ENCODE peak calls at places on chromosomes 2 and 18, in five cellular contexts. N is IMR-90, F is endothelial cell of umbilical vein, U is thyroid gland, L is stomach. R is an unnamed sample. For H3K4me1, the result is how much of the 10 kb centered on the place peaks cover.

GRCh38 chr2:140905078-140905781 is 1225.6 kb downstream of the LRP1B start:
- DNase-seq in F (no peak), U (no peak), N (no peak), L (no peak), R (no peak)

GRCh38 chr2:72023678-72024390 is 123.8 kb downstream of the CYP26B1 start:
- DNase-seq in L (peak), U (no peak), N (no peak), F (no peak), R (peak)

GRCh38 chr2:111618577-111618930 is 265.4 kb downstream of the ANAPC1 start:
- DNase-seq in L (no peak), F (peak), N (no peak), U (peak), R (peak)

GRCh38 chr2:161414385-161415040 is 1.6 kb upstream of the TBR1 start:
- DNase-seq in N (peak), F (peak), L (no peak), U (no peak), R (peak)

GRCh38 chr2:42353792-42354429 is 7.1 kb downstream of the COX7A2L start:
- DNase-seq in U (no peak), L (no peak), N (no peak), F (no peak), R (no peak)

GRCh38 chr2:199463000-199463692 is 5.4 kb upstream of the SATB2 start:
- DNase-seq in N (peak), U (peak), L (peak), F (peak), R (peak)

GRCh38 chr2:54052825-54053718 is 62.3 kb upstream of the ACYP2 start:
- DNase-seq in N (no peak), F (no peak), L (no peak), U (no peak), R (no peak)

GRCh38 chr2:27897755-27898154 is 7.2 kb downstream of the BABAM2 start:
- DNase-seq in U (no peak), L (no peak), N (no peak), F (no peak), R (no peak)

GRCh38 chr2:162085090-162085891 is 11.3 kb upstream of the DPP4 start:
- DNase-seq in F (no peak), L (no peak), N (peak), U (no peak), R (peak)

GRCh38 chr2:43220229-43220981 is 6.0 kb downstream of the ZFP36L2 start:
- DNase-seq in U (no peak), N (peak), F (peak), L (no peak), R (no peak)

GRCh38 chr18:79944746-79945117 is 6.7 kb downstream of the SLC66A2 start:
- DNase-seq in N (no peak), L (peak), U (no peak), F (no peak), R (no peak)

GRCh38 chr2:71071681-71072398 is 3.4 kb downstream of the NAGK start:
- DNase-seq in U (no peak), F (peak), N (no peak), L (no peak), R (no peak)

GRCh38 chr2:171587567-171587966 is 65.3 kb downstream of the CYBRD1 start:
- DNase-seq in F (no peak), L (no peak), U (no peak), N (no peak), R (no peak)

GRCh38 chr2:120647487-120647886 is 88.2 kb upstream of the GLI2 start:
- DNase-seq in F (no peak), N (peak), L (no peak), U (no peak), R (no peak)

GRCh38 chr18:68418881-68419280 is 296.0 kb downstream of the TMX3 start:
- DNase-seq in F (no peak), N (peak), L (no peak), U (no peak), R (no peak)

GRCh38 chr2:101432411-101433181 is 42.3 kb downstream of the RFX8 start:
- DNase-seq in L (no peak), U (no peak), N (peak), F (no peak), R (no peak)

GRCh38 chr18:70195852-70196434 is 9.5 kb downstream of the RTTN start:
- DNase-seq in U (no peak), N (peak), L (no peak), F (peak), R (peak)

GRCh38 chr2:84781942-84782716 is 98.8 kb downstream of the TRABD2A start:
- DNase-seq in F (no peak), U (peak), N (peak), L (peak), R (no peak)

GRCh38 chr2:179069685-179070084 is 19.7 kb upstream of the CCDC141 start:
- DNase-seq in F (no peak), N (no peak), U (no peak), L (no peak), R (no peak)

GRCh38 chr2:240596080-240596460 is 9.5 kb downstream of the CAPN10 start:
- DNase-seq in U (peak), L (no peak), F (no peak), N (no peak), R (peak)

GRCh38 chr18:3453540-3454364 is 3.8 kb downstream of the TGIF1 start:
- DNase-seq in L (peak), N (peak), U (peak), F (peak), R (peak)

GRCh38 chr18:73842795-73843394 is 304.7 kb downstream of the FBXO15 start:
- DNase-seq in F (no peak), L (peak), N (peak), U (peak), R (peak)

GRCh38 chr2:217335341-217335966 is 475.6 kb upstream of the TNP1 start:
- DNase-seq in N (peak), U (no peak), F (no peak), L (no peak), R (no peak)

GRCh38 chr2:105644174-105644980 is 100.3 kb upstream of the NCK2 start:
- DNase-seq in U (no peak), F (no peak), L (no peak), N (no peak), R (no peak)

GRCh38 chr2:127079358-127079920 is 27.5 kb downstream of the BIN1 start:
- DNase-seq in N (no peak), U (no peak), F (no peak), L (no peak), R (no peak)
- H3K4me1 ChIP-seq in N (under half), U (under half), F (under half), L (half or more), R (half or more)

DNA sequence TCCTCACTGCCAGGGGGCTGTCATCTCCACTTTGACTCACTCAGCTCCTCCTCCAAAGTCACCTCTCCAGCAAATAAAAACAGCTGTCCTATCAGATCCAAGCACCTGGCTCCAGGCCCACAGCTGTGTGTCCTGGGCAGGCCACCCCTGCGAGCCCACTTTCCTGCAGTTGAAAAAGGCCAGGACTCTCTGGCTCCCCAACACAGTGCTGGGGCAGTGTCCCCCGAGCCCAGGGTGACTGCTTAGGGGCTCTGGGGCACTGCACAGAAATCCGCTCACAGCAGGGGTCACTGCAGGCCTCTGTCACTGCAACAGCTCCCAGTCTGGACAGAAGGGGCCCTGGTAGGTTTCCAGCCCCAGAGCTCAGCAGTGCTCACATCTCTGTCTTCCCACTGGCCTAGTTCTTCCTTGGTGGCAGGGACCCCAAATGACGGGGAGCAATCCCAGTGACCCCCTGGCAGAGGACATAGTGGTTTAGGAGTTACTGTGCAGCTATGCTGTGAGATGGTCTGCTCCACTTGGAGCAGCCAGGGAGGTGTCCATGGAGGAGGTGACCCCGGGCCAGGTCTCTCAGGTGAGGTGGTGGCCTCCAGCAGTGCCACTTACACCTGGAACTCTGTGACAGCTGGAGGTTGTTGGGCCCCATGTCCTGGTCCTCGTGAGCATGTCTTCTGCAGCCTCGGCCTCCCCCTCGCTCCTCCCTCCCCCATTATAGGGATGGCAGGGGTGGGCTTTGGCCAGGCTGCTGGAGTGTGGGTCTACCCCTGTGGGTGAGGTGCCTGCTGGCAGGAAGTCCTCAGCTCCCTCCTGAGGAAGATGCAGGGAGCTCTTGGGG is 35.5 kb downstream of the HS6ST1 start:
- DNase-seq in U (no peak), N (no peak), L (no peak), F (no peak), R (no peak)
- TF ChIP-seq CTCF in U (no peak), N (no peak), L (no peak), F (no peak), R (no peak)

DNA sequence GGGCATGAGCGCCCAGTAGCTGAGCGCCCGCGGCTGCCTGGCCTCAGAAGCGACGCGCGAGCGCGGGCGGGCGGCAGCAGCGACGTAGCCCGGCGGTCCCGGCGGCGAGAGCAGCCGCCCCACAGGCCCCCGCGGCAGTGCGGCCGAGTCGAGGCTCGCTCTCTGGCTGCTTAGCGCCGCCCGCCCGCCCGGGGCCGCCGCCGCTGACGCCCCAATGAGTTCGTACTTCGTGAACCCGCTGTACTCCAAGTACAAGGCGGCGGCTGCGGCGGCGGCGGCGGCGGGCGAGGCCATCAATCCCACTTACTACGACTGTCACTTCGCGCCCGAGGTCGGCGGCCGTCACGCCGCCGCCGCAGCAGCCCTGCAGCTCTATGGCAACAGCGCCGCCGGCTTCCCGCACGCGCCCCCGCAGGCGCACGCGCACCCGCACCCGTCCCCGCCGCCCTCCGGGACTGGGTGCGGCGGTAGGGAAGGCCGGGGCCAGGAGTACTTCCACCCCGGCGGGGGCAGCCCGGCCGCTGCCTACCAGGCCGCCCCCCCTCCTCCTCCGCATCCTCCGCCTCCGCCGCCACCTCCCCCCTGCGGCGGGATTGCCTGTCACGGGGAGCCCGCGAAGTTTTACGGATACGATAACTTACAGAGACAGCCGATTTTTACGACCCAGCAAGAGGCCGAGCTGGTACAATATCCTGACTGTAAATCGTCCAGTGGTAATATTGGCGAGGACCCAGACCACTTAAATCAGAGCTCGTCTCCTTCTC is 830 bp downstream of the HOXD8 start:
- DNase-seq in N (no peak), U (no peak), F (peak), L (no peak), R (peak)
- TF ChIP-seq POLR2A in N (no peak), U (no peak), F (peak), L (no peak), R (peak)

GRCh38 chr2:239264838-239265651 is 135.8 kb downstream of the HDAC4 start:
- DNase-seq in F (no peak), N (peak), L (peak), U (peak), R (no peak)
- H3K4me1 ChIP-seq in F (under half), N (under half), L (half or more), U (half or more), R (half or more)

R was measured in adrenal gland.